ENCODE peak calls at places on chromosomes 16 and 17, in five cellular contexts. M, C, U, F and L are unnamed samples.

GRCh38 chr17:17496189-17497064 is at the start of gene RASD1:
- DNase-seq in M (peak), C (peak), U (peak), F (peak), L (peak)

GRCh38 chr17:35236821-35237220 is 6.1 kb upstream of the SLFN5 start:
- DNase-seq in M (no peak), C (no peak), U (no peak), F (no peak), L (no peak)

GRCh38 chr16:64705443-64705842 is 416.4 kb downstream of the CDH11 start:
- DNase-seq in M (no peak), C (no peak), U (no peak), F (no peak), L (no peak)

GRCh38 chr16:27801259-27801945 is 251.5 kb downstream of the KATNIP start:
- DNase-seq in M (no peak), C (no peak), U (no peak), F (no peak), L (no peak)

GRCh38 chr17:65455972-65456343 is 105.5 kb downstream of the AXIN2 start:
- DNase-seq in M (peak), C (peak), U (no peak), F (no peak), L (no peak)

GRCh38 chr16:23403547-23403946 is 49.4 kb downstream of the COG7 start:
- DNase-seq in M (no peak), C (no peak), U (no peak), F (peak), L (no peak)

GRCh38 chr17:7982666-7983065 is 19.7 kb upstream of the GUCY2D start:
- DNase-seq in M (no peak), C (no peak), U (no peak), F (no peak), L (no peak)

GRCh38 chr17:79648181-79648831 is 37.5 kb upstream of the RBFOX3 start:
- DNase-seq in M (peak), C (peak), U (no peak), F (peak), L (no peak)

GRCh38 chr16:67093098-67093732 is 16.5 kb upstream of the PHAF1 start:
- DNase-seq in M (no peak), C (no peak), U (no peak), F (no peak), L (no peak)

DNA sequence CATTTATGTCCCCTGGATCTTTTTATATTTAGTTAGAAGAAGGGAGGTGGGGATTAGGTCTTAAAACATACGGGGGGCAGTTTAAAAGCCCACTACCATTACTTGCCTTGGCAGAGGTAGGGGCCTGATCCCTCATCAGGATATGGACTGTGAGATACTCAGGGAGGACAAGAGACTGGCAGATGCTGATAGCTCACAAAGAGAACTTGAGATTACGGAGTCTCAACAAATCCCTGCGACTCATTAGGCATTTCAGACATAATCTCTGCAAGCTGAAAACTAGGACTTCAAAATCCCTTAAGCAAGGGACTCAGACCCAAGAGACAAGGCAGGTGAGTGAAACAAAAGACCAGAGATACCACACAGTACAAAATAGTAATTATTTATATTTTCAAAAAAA is 23.2 kb downstream of the NXPH3 start:
- DNase-seq in M (no peak), C (no peak), U (no peak), F (no peak), L (no peak)
- H3K27ac ChIP-seq in M (no peak), C (no peak), U (no peak), F (no peak), L (no peak)

DNA sequence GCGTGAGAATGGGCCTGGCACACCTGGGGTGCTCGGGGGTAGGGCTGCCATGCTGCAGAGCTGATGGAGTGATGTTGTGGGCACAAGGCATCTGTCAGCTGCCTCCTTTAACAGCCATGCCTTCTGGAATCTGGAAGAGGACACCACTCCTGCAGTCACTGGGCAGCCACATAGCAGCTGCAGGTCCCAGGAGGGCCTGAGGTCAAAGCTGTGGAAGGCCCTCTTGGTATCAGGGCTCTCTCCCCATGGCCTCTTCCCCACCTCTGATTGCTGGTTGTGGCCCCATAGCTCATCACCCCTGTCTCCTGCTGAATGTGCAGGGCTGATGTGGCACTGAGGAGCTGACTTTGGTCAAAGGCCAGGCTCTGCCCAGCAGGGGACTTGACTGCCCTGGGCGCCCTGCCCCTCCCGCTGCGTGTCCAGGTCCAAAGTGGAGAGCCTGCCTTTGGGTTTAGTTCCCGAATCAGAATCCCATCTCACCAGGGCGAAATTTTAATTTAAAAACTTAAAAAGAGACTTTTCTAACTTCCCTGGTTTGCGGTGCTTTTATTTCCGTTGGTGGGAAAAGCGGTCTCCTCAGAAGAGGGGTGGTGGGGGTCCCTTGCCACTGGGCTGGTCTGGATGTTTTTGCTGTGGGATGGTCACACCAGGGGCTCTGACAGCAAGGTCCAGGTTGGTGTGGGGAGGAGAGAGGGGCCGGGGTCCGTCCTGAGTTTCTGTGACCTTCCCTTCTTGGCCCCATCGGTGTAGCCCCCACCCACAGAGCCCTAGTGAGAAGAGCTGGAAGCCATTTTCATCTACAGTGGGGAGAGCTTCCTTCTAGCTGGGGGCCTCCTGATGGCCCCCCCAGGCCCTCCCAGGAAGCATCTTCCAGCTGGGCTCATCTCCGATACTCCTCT is 5.9 kb downstream of the UBALD2 start:
- DNase-seq in M (no peak), C (no peak), U (no peak), F (no peak), L (no peak)
- H3K27ac ChIP-seq in M (peak), C (no peak), U (peak), F (peak), L (no peak)

GRCh38 chr17:27446569-27447301 is 9.5 kb upstream of the KSR1 start:
- DNase-seq in M (no peak), C (no peak), U (no peak), F (no peak), L (no peak)
- H3K27ac ChIP-seq in M (no peak), C (no peak), U (no peak), F (no peak), L (no peak)

GRCh38 chr16:50555892-50556673 is 7.9 kb downstream of the NKD1 start:
- DNase-seq in M (no peak), C (no peak), U (no peak), F (no peak), L (no peak)
- H3K27ac ChIP-seq in M (peak), C (no peak), U (no peak), F (peak), L (no peak)

DNA sequence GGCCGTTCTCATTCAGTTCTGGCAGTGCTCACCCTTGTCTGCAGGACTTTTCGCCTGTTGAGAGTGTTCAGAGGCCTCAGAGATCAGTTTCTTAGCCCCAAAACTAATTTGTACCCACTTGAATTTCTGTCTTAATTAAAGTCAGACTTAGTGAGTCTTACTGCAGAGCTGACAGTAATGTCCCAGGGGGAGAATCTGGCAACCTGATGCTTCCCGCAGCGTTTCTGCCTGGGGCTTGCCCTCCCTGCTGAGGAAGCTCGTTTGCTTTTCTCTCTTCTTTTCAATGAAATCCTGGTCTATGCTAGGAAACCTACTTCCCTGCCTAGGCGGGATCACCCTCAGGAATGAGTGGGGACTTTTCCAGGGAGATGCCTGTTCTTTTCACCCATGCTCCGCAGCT is 25.3 kb downstream of the DBNDD1 start:
- DNase-seq in M (no peak), C (no peak), U (no peak), F (no peak), L (no peak)
- H3K27ac ChIP-seq in M (peak), C (peak), U (no peak), F (peak), L (peak)

DNA sequence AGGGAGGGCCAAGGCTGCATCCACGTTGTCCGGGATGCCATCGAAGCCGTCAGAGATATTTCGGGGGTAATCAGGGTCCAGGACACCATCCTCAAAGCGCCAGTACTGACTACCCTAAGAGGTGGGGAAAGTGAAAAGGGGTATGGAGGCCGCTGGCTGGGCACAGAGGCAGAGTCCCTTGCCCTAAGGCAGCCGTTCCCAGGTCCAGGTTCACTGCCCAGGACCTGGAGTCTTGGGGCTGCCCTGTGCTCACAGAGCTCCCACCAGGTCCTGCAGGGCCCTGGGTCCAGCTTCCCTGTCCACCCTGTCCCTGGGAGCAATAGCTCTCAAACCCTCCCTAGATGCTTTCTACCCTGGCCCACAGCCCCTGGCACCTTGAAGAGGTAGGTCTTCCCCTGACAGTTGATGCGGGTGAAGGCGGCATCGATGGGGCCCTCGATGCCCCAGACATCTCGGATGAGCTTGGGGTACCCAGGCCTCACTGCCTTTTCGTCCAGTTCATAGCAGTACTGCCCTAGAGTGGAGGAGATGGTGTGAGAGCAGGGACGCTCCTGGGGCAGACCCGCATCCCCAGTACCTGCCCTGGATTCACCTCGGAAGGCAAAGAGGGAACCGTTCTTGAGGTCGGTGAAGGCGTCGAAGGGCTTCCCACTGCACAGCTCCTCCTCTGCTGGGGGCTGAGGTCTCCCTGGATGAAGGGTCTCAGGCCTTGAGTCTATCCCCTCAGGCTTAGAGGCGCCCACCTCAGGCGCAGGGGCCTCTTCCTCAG is 1.0 kb downstream of the VTN start:
- DNase-seq in M (no peak), C (no peak), U (no peak), F (no peak), L (no peak)
- H3K27ac ChIP-seq in M (no peak), C (no peak), U (no peak), F (no peak), L (no peak)

GRCh38 chr16:51562896-51563295 is 411.8 kb upstream of the SALL1 start:
- DNase-seq in M (no peak), C (no peak), U (no peak), F (no peak), L (no peak)

GRCh38 chr16:51553314-51553713 is 402.2 kb upstream of the SALL1 start:
- DNase-seq in M (no peak), C (no peak), U (no peak), F (no peak), L (peak)

GRCh38 chr16:51556694-51557327 is 405.7 kb upstream of the SALL1 start:
- DNase-seq in M (no peak), C (no peak), U (no peak), F (no peak), L (peak)

GRCh38 chr16:51553910-51554309 is 402.8 kb upstream of the SALL1 start:
- DNase-seq in M (no peak), C (no peak), U (no peak), F (no peak), L (peak)

DNA sequence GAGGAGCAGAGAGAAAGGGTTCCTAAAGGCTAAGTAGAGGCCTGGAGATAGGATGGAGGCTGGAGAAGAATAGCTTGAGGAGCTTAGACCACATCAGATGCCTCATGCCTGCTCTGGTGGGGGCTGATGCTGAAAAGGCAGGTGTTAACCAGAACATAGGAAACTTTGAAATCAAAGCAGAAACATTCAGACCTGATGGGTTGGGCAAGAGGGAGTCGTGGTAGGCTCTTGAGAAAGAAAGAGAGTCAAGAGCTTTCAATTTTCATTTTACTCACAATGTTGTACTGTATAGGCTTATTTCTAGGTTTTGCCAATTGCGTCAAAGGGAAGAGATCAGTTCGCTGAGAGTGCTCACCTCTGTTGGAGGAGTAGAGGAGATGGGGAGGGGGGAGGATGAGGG is 406.6 kb upstream of the SALL1 start:
- DNase-seq in M (no peak), C (no peak), U (no peak), F (no peak), L (no peak)
- H3K27ac ChIP-seq in M (no peak), C (no peak), U (no peak), F (no peak), L (no peak)

GRCh38 chr16:31188450-31189411 is 8.8 kb downstream of the FUS start:
- DNase-seq in M (no peak), C (no peak), U (no peak), F (no peak), L (no peak)
- H3K27ac ChIP-seq in M (no peak), C (no peak), U (no peak), F (no peak), L (no peak)

GRCh38 chr16:69925311-69925710 is 25.8 kb upstream of the CLEC18A start:
- DNase-seq in M (no peak), C (no peak), U (no peak), F (no peak), L (no peak)
- H3K27ac ChIP-seq in M (peak), C (no peak), U (no peak), F (peak), L (no peak)